ENCODE peak calls at places on chromosomes 16 and 17, in nine cellular contexts. One of them, this sample, is unnamed.

GRCh38 chr16:57277586-57277985 is 6.9 kb downstream of the PLLP start:
- DNase-seq in keratinocyte: peak; percentile 91
- DNase-seq in GM20000: no peak
- DNase-seq in SK-N-SH: no peak
- DNase-seq in foreskin fibroblast: peak; percentile 47
- DNase-seq in GM13977: peak; percentile 32
- DNase-seq in MM.1S: peak; percentile 55
- DNase-seq in OCI-LY7: no peak
- DNase-seq in testis: no peak
- DNase-seq in this sample: no peak

GRCh38 chr17:78253946-78254672 is 22.7 kb downstream of the TMEM235 start:
- DNase-seq in keratinocyte: peak; percentile 17
- DNase-seq in GM20000: peak; percentile 91
- DNase-seq in SK-N-SH: peak; percentile 99
- DNase-seq in foreskin fibroblast: peak; percentile 77
- DNase-seq in GM13977: peak; percentile 92
- DNase-seq in MM.1S: peak; percentile 90
- DNase-seq in OCI-LY7: peak; percentile 88
- DNase-seq in testis: peak; percentile 91
- DNase-seq in this sample: peak; percentile 93

GRCh38 chr17:63932008-63932561 is at the start of gene CD79B:
- DNase-seq in keratinocyte: no peak
- DNase-seq in GM20000: peak; percentile 87
- DNase-seq in SK-N-SH: peak; percentile 28
- DNase-seq in foreskin fibroblast: no peak
- DNase-seq in GM13977: peak; percentile 89
- DNase-seq in MM.1S: peak; percentile 29
- DNase-seq in OCI-LY7: peak; percentile 93
- DNase-seq in testis: no peak
- DNase-seq in this sample: peak; percentile 56

GRCh38 chr17:13917635-13918034 is 151.7 kb upstream of the COX10 start:
- DNase-seq in keratinocyte: no peak
- DNase-seq in GM20000: no peak
- DNase-seq in SK-N-SH: no peak
- DNase-seq in foreskin fibroblast: no peak
- DNase-seq in GM13977: no peak
- DNase-seq in MM.1S: no peak
- DNase-seq in OCI-LY7: peak; percentile 14
- DNase-seq in testis: no peak
- DNase-seq in this sample: no peak

GRCh38 chr16:29815032-29815721 is 775 bp upstream of the PAGR1 start:
- DNase-seq in keratinocyte: no peak
- DNase-seq in GM20000: no peak
- DNase-seq in SK-N-SH: no peak
- DNase-seq in foreskin fibroblast: no peak
- DNase-seq in GM13977: no peak
- DNase-seq in MM.1S: no peak
- DNase-seq in OCI-LY7: no peak
- DNase-seq in testis: peak; percentile 48
- DNase-seq in this sample: peak; percentile 72

GRCh38 chr17:66165537-66166123 is 26.3 kb downstream of the CEP112 start:
- DNase-seq in keratinocyte: no peak
- DNase-seq in GM20000: peak; percentile 52
- DNase-seq in SK-N-SH: peak; percentile 78
- DNase-seq in foreskin fibroblast: peak; percentile 38
- DNase-seq in GM13977: peak; percentile 54
- DNase-seq in MM.1S: peak; percentile 52
- DNase-seq in OCI-LY7: peak; percentile 59
- DNase-seq in testis: no peak
- DNase-seq in this sample: no peak

GRCh38 chr17:55348749-55349354 is 72.8 kb downstream of the MMD start:
- DNase-seq in keratinocyte: no peak
- DNase-seq in GM20000: peak; percentile 50
- DNase-seq in SK-N-SH: peak; percentile 57
- DNase-seq in foreskin fibroblast: peak; percentile 42
- DNase-seq in GM13977: peak; percentile 29
- DNase-seq in MM.1S: peak; percentile 53
- DNase-seq in OCI-LY7: peak; percentile 63
- DNase-seq in testis: peak; percentile 69
- DNase-seq in this sample: peak; percentile 54

GRCh38 chr16:75193265-75193650 is 13.7 kb downstream of the CTRB2 start:
- DNase-seq in keratinocyte: no peak
- DNase-seq in GM20000: no peak
- DNase-seq in SK-N-SH: no peak
- DNase-seq in foreskin fibroblast: no peak
- DNase-seq in GM13977: no peak
- DNase-seq in MM.1S: no peak
- DNase-seq in OCI-LY7: no peak
- DNase-seq in testis: no peak
- DNase-seq in this sample: no peak

GRCh38 chr17:49498037-49498615 is 3.0 kb downstream of the NGFR start:
- DNase-seq in keratinocyte: no peak
- DNase-seq in GM20000: no peak
- DNase-seq in SK-N-SH: peak; percentile 60
- DNase-seq in foreskin fibroblast: no peak
- DNase-seq in GM13977: no peak
- DNase-seq in MM.1S: no peak
- DNase-seq in OCI-LY7: no peak
- DNase-seq in testis: no peak
- DNase-seq in this sample: no peak

GRCh38 chr16:89052824-89053724 is 40.6 kb upstream of the ACSF3 start:
- DNase-seq in keratinocyte: peak; percentile 38
- DNase-seq in GM20000: no peak
- DNase-seq in SK-N-SH: peak; percentile 90
- DNase-seq in foreskin fibroblast: no peak
- DNase-seq in GM13977: no peak
- DNase-seq in MM.1S: no peak
- DNase-seq in OCI-LY7: no peak
- DNase-seq in testis: no peak
- DNase-seq in this sample: no peak

GRCh38 chr16:31061126-31061812 is 12.8 kb downstream of the ZNF668 start:
- DNase-seq in keratinocyte: no peak
- DNase-seq in GM20000: no peak
- DNase-seq in SK-N-SH: no peak
- DNase-seq in foreskin fibroblast: no peak
- DNase-seq in GM13977: no peak
- DNase-seq in MM.1S: no peak
- DNase-seq in OCI-LY7: no peak
- DNase-seq in testis: no peak
- DNase-seq in this sample: no peak
- TF ChIP-seq CTCF in keratinocyte: no peak
- TF ChIP-seq CTCF in GM20000: no peak
- TF ChIP-seq CTCF in SK-N-SH: no peak
- TF ChIP-seq CTCF in foreskin fibroblast: no peak
- TF ChIP-seq CTCF in GM13977: no peak
- TF ChIP-seq CTCF in MM.1S: no peak
- TF ChIP-seq CTCF in OCI-LY7: no peak
- TF ChIP-seq CTCF in testis: no peak
- TF ChIP-seq CTCF in this sample: no peak

GRCh38 chr16:70438983-70439862 is at the start of gene ST3GAL2:
- DNase-seq in keratinocyte: peak; percentile 41
- DNase-seq in GM20000: peak; percentile 97
- DNase-seq in SK-N-SH: peak; percentile 98
- DNase-seq in foreskin fibroblast: peak; percentile 93
- DNase-seq in GM13977: peak; percentile 97
- DNase-seq in MM.1S: peak; percentile 92
- DNase-seq in OCI-LY7: peak; percentile 96
- DNase-seq in testis: peak; percentile 96
- DNase-seq in this sample: peak; percentile 98
- TF ChIP-seq CTCF in keratinocyte: no peak
- TF ChIP-seq CTCF in GM20000: peak; percentile 5
- TF ChIP-seq CTCF in SK-N-SH: no peak
- TF ChIP-seq CTCF in foreskin fibroblast: no peak
- TF ChIP-seq CTCF in GM13977: peak; percentile 14
- TF ChIP-seq CTCF in MM.1S: no peak
- TF ChIP-seq CTCF in OCI-LY7: no peak
- TF ChIP-seq CTCF in testis: no peak
- TF ChIP-seq CTCF in this sample: no peak

GRCh38 chr16:21301168-21301894 is 23.2 kb upstream of the CRYM start:
- DNase-seq in keratinocyte: peak; percentile 58
- DNase-seq in GM20000: peak; percentile 89
- DNase-seq in SK-N-SH: peak; percentile 90
- DNase-seq in foreskin fibroblast: peak; percentile 75
- DNase-seq in GM13977: peak; percentile 84
- DNase-seq in MM.1S: peak; percentile 59
- DNase-seq in OCI-LY7: peak; percentile 88
- DNase-seq in testis: peak; percentile 82
- DNase-seq in this sample: peak; percentile 67
- TF ChIP-seq CTCF in keratinocyte: no peak
- TF ChIP-seq CTCF in GM20000: peak; percentile 19
- TF ChIP-seq CTCF in SK-N-SH: peak; percentile 24
- TF ChIP-seq CTCF in foreskin fibroblast: peak; percentile 26
- TF ChIP-seq CTCF in GM13977: peak; percentile 38
- TF ChIP-seq CTCF in MM.1S: peak; percentile 27
- TF ChIP-seq CTCF in OCI-LY7: peak; percentile 62
- TF ChIP-seq CTCF in testis: no peak
- TF ChIP-seq CTCF in this sample: no peak

GRCh38 chr16:15466886-15467781 is 32.7 kb downstream of the BMERB1 start:
- DNase-seq in keratinocyte: no peak
- DNase-seq in GM20000: no peak
- DNase-seq in SK-N-SH: no peak
- DNase-seq in foreskin fibroblast: no peak
- DNase-seq in GM13977: no peak
- DNase-seq in MM.1S: peak; percentile 26
- DNase-seq in OCI-LY7: no peak
- DNase-seq in testis: no peak
- DNase-seq in this sample: no peak
- TF ChIP-seq CTCF in keratinocyte: peak; percentile 39
- TF ChIP-seq CTCF in GM20000: no peak
- TF ChIP-seq CTCF in SK-N-SH: peak; percentile 49
- TF ChIP-seq CTCF in foreskin fibroblast: no peak
- TF ChIP-seq CTCF in GM13977: no peak
- TF ChIP-seq CTCF in MM.1S: peak; percentile 46
- TF ChIP-seq CTCF in OCI-LY7: peak; percentile 67
- TF ChIP-seq CTCF in testis: no peak
- TF ChIP-seq CTCF in this sample: peak; percentile 43

GRCh38 chr17:60163108-60163784 is 13.5 kb downstream of the CA4 start:
- DNase-seq in keratinocyte: no peak
- DNase-seq in GM20000: no peak
- DNase-seq in SK-N-SH: peak; percentile 43
- DNase-seq in foreskin fibroblast: no peak
- DNase-seq in GM13977: no peak
- DNase-seq in MM.1S: no peak
- DNase-seq in OCI-LY7: peak; percentile 31
- DNase-seq in testis: no peak
- DNase-seq in this sample: no peak
- TF ChIP-seq CTCF in keratinocyte: no peak
- TF ChIP-seq CTCF in GM20000: no peak
- TF ChIP-seq CTCF in SK-N-SH: peak; percentile 15
- TF ChIP-seq CTCF in foreskin fibroblast: no peak
- TF ChIP-seq CTCF in GM13977: peak; percentile 18
- TF ChIP-seq CTCF in MM.1S: no peak
- TF ChIP-seq CTCF in OCI-LY7: peak; percentile 57
- TF ChIP-seq CTCF in testis: no peak
- TF ChIP-seq CTCF in this sample: no peak

GRCh38 chr17:76431509-76431908 is 21.4 kb downstream of the UBE2O start:
- DNase-seq in keratinocyte: no peak
- DNase-seq in GM20000: no peak
- DNase-seq in SK-N-SH: no peak
- DNase-seq in foreskin fibroblast: no peak
- DNase-seq in GM13977: no peak
- DNase-seq in MM.1S: no peak
- DNase-seq in OCI-LY7: no peak
- DNase-seq in testis: no peak
- DNase-seq in this sample: no peak

GRCh38 chr17:76433693-76434092 is 19.3 kb downstream of the UBE2O start:
- DNase-seq in keratinocyte: no peak
- DNase-seq in GM20000: no peak
- DNase-seq in SK-N-SH: no peak
- DNase-seq in foreskin fibroblast: no peak
- DNase-seq in GM13977: no peak
- DNase-seq in MM.1S: no peak
- DNase-seq in OCI-LY7: peak; percentile 34
- DNase-seq in testis: no peak
- DNase-seq in this sample: no peak

GRCh38 chr17:76432004-76432403 is 20.9 kb downstream of the UBE2O start:
- DNase-seq in keratinocyte: no peak
- DNase-seq in GM20000: no peak
- DNase-seq in SK-N-SH: no peak
- DNase-seq in foreskin fibroblast: no peak
- DNase-seq in GM13977: no peak
- DNase-seq in MM.1S: no peak
- DNase-seq in OCI-LY7: peak; percentile 45
- DNase-seq in testis: no peak
- DNase-seq in this sample: no peak

GRCh38 chr17:76434870-76435269 is 18.1 kb downstream of the UBE2O start:
- DNase-seq in keratinocyte: no peak
- DNase-seq in GM20000: no peak
- DNase-seq in SK-N-SH: no peak
- DNase-seq in foreskin fibroblast: no peak
- DNase-seq in GM13977: no peak
- DNase-seq in MM.1S: no peak
- DNase-seq in OCI-LY7: no peak
- DNase-seq in testis: no peak
- DNase-seq in this sample: peak; percentile 59

GRCh38 chr17:76432712-76433336 is 20.1 kb downstream of the UBE2O start:
- DNase-seq in keratinocyte: no peak
- DNase-seq in GM20000: no peak
- DNase-seq in SK-N-SH: no peak
- DNase-seq in foreskin fibroblast: no peak
- DNase-seq in GM13977: no peak
- DNase-seq in MM.1S: no peak
- DNase-seq in OCI-LY7: peak; percentile 71
- DNase-seq in testis: no peak
- DNase-seq in this sample: no peak
- TF ChIP-seq CTCF in keratinocyte: peak; percentile 68
- TF ChIP-seq CTCF in GM20000: no peak
- TF ChIP-seq CTCF in SK-N-SH: peak; percentile 64
- TF ChIP-seq CTCF in foreskin fibroblast: peak; percentile 18
- TF ChIP-seq CTCF in GM13977: peak; percentile 30
- TF ChIP-seq CTCF in MM.1S: peak; percentile 51
- TF ChIP-seq CTCF in OCI-LY7: peak; percentile 83
- TF ChIP-seq CTCF in testis: peak; percentile 18
- TF ChIP-seq CTCF in this sample: peak; percentile 45

DNA sequence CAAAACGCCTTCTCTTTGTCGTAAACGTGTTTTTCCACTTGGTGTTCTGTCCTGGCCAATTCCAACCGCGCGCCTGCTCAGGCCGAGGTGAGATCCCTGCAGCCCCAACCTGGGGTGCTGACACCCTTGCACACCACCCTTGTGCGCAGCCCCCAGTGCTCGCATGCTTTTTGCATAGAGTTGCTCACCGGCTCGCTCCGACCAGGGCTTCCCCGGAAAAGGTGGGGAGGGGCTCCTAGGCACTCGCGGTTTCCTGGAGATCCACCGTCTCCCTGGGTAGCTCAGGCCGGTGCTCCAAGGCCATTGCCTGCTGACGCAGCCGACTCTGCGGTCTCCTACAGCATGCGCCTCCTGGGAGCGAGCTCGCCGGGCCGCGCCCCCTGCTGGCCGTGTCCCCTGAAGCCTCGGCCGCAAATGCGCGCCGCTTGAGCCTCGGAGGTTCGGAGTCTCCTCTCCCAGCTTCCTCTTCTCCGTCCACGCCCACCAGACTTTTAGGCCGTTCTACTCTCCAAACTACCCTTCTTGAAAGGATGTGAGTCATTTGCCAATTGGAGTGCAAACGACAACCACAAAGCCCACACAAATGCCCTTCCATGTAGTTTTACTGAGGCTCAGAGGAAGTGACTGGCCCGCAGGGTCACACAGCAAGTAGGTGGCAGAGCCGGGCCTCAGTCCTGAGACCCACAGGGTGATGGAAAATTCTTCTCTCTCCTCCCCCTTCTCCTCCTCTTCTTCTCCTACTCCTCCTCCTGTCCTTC is 7.2 kb upstream of the PDP2 start:
- DNase-seq in keratinocyte: peak; percentile 98
- DNase-seq in GM20000: peak; percentile 84
- DNase-seq in SK-N-SH: peak; percentile 89
- DNase-seq in foreskin fibroblast: peak; percentile 100
- DNase-seq in GM13977: peak; percentile 86
- DNase-seq in MM.1S: peak; percentile 91
- DNase-seq in OCI-LY7: peak; percentile 88
- DNase-seq in testis: peak; percentile 93
- DNase-seq in this sample: peak; percentile 93
- TF ChIP-seq CTCF in keratinocyte: peak; percentile 93
- TF ChIP-seq CTCF in GM20000: peak; percentile 99
- TF ChIP-seq CTCF in SK-N-SH: peak; percentile 97
- TF ChIP-seq CTCF in foreskin fibroblast: peak; percentile 93
- TF ChIP-seq CTCF in GM13977: peak; percentile 98
- TF ChIP-seq CTCF in MM.1S: peak; percentile 95
- TF ChIP-seq CTCF in OCI-LY7: peak; percentile 99
- TF ChIP-seq CTCF in testis: peak; percentile 78
- TF ChIP-seq CTCF in this sample: peak; percentile 91